ENCODE peak calls at places on chromosome 10, in eight cellular contexts. L is adrenal gland; V is right cardiac atrium; X is CD8-positive, alpha-beta T cell; P is psoas muscle; J is tibial artery; M is heart right ventricle; I is esophagus squamous epithelium. D is an unnamed sample. For H3K27me3, the result is how much of the 10 kb centered on the place peaks cover.

GRCh38 chr10:16848562-16849154 is 31.4 kb upstream of the RSU1 start:
- DNase-seq in L (no peak), V (no peak), X (no peak), P (peak), J (peak), M (no peak), I (no peak), D (no peak)

GRCh38 chr10:44926771-44927751 is 15.9 kb downstream of the TMEM72 start:
- DNase-seq in L (peak), V (no peak), X (no peak), P (peak), J (peak), M (no peak), I (no peak), D (peak)

GRCh38 chr10:391849-392704 is 256.8 kb downstream of the ZMYND11 start:
- DNase-seq in L (no peak), V (no peak), X (no peak), P (no peak), J (peak), M (no peak), I (no peak), D (no peak)

GRCh38 chr10:10891437-10891836 is 126.2 kb upstream of the CELF2 start:
- DNase-seq in L (no peak), V (no peak), X (no peak), P (peak), J (no peak), M (no peak), I (no peak), D (peak)

GRCh38 chr10:22615819-22616499 is 98.4 kb downstream of the PIP4K2A start:
- DNase-seq in L (peak), V (peak), X (no peak), P (no peak), J (no peak), M (no peak), I (no peak), D (peak)

GRCh38 chr10:15472431-15473400 is 101.6 kb upstream of the FAM171A1 start:
- DNase-seq in L (no peak), V (no peak), X (no peak), P (no peak), J (no peak), M (peak), I (no peak), D (no peak)

GRCh38 chr10:81248846-81249245 is 626.1 kb upstream of the NRG3 start:
- DNase-seq in L (no peak), V (no peak), X (no peak), P (no peak), J (no peak), M (no peak), I (no peak), D (no peak)

GRCh38 chr10:15624405-15625191 is 95.1 kb downstream of the ITGA8 start:
- DNase-seq in L (no peak), V (no peak), X (no peak), P (no peak), J (peak), M (no peak), I (no peak), D (no peak)

GRCh38 chr10:97412891-97413304 is 11.8 kb upstream of the RRP12 start:
- DNase-seq in L (no peak), V (no peak), X (no peak), P (no peak), J (no peak), M (no peak), I (no peak), D (no peak)

GRCh38 chr10:133520193-133520738 is 6.9 kb upstream of the CYP2E1 start:
- DNase-seq in L (peak), V (peak), X (peak), P (peak), J (peak), M (peak), I (peak), D (peak)

GRCh38 chr10:85900060-85900459 is 466.5 kb downstream of the GRID1 start:
- DNase-seq in L (no peak), V (no peak), X (no peak), P (no peak), J (no peak), M (no peak), I (no peak), D (no peak)

GRCh38 chr10:73899401-73899780 is 11.5 kb upstream of the PLAU start:
- DNase-seq in L (no peak), V (no peak), X (no peak), P (no peak), J (no peak), M (no peak), I (no peak), D (peak)

GRCh38 chr10:26534384-26534783 is 96.2 kb downstream of the APBB1IP start:
- DNase-seq in L (no peak), V (no peak), X (no peak), P (no peak), J (no peak), M (no peak), I (no peak), D (no peak)

GRCh38 chr10:127908106-127908957 is 1.4 kb downstream of the PTPRE start:
- DNase-seq in L (peak), V (peak), X (no peak), P (peak), J (no peak), M (peak), I (no peak), D (no peak)

GRCh38 chr10:127907411-127908105 is 655 bp downstream of the PTPRE start:
- DNase-seq in L (peak), V (peak), X (no peak), P (peak), J (no peak), M (peak), I (no peak), D (no peak)

GRCh38 chr10:127904931-127905622 is 1.8 kb upstream of the PTPRE start:
- DNase-seq in L (peak), V (no peak), X (no peak), P (no peak), J (peak), M (no peak), I (no peak), D (no peak)

GRCh38 chr10:127905623-127906261 is 1.2 kb upstream of the PTPRE start:
- DNase-seq in L (peak), V (no peak), X (no peak), P (no peak), J (no peak), M (no peak), I (no peak), D (no peak)

GRCh38 chr10:127906548-127907377 is at the start of gene PTPRE:
- DNase-seq in L (peak), V (peak), X (peak), P (peak), J (no peak), M (peak), I (no peak), D (peak)
- H3K27ac ChIP-seq in L (peak), V (peak), X (no peak), P (peak), J (peak), M (peak), I (peak), D (peak)

GRCh38 chr10:103570844-103571655 is 77.5 kb downstream of the NEURL1 start:
- DNase-seq in L (no peak), V (no peak), X (no peak), P (no peak), J (no peak), M (no peak), I (no peak), D (no peak)

GRCh38 chr10:103569877-103570276 is 76.4 kb downstream of the NEURL1 start:
- DNase-seq in L (no peak), V (no peak), X (no peak), P (no peak), J (no peak), M (no peak), I (no peak), D (no peak)

GRCh38 chr10:103571656-103571975 is 78.1 kb downstream of the NEURL1 start:
- DNase-seq in L (no peak), V (no peak), X (no peak), P (no peak), J (no peak), M (no peak), I (no peak), D (no peak)

GRCh38 chr10:103566536-103566935 is 73.0 kb downstream of the NEURL1 start:
- DNase-seq in L (no peak), V (no peak), X (no peak), P (no peak), J (no peak), M (no peak), I (no peak), D (no peak)

GRCh38 chr10:103568505-103568904 is 75.0 kb downstream of the NEURL1 start:
- DNase-seq in L (no peak), V (no peak), X (no peak), P (no peak), J (no peak), M (no peak), I (no peak), D (no peak)
- H3K27me3 ChIP-seq in L (under half), V (under half), X (under half), P (under half), J (under half), M (under half), I (under half), D (under half)

DNA sequence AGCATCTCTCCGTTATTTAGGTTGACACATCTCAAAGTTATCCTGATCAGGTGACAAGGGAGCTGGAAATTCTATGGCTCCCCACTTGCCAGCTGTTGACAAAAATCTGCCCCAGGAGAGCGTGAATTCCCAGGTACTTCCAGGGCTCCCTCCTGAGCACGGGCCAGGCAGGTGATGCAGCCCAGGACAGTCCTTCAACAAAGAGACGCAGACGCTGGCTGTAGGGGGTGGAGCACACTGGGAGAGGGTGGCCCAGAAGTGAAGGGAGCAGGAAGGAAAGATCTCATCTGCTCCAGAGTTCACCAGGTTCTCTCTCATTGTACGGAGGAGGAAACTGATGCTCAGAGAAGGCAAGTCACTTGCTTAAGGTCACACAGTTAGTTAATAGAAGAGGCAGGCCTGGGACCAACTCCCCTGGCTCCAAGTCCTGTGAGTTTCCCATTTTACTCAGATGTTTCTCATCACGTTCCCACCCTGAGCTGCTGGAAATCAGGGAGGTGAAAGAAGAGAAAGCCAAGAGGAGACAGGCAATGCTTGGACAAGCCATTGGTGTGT is 41.0 kb upstream of the CHST3 start:
- DNase-seq in L (no peak), V (no peak), X (no peak), P (no peak), J (no peak), M (no peak), I (no peak), D (no peak)
- H3K27ac ChIP-seq in L (peak), V (no peak), X (no peak), P (no peak), J (no peak), M (peak), I (peak), D (no peak)

GRCh38 chr10:101777857-101778145 is 1.9 kb upstream of the FGF8 start:
- DNase-seq in L (no peak), V (no peak), X (no peak), P (no peak), J (peak), M (no peak), I (no peak), D (peak)
- H3K27me3 ChIP-seq in L (under half), V (under half), X (under half), P (half or more), J (under half), M (half or more), I (half or more), D (under half)

GRCh38 chr10:124342821-124343170 is 75.9 kb downstream of the OAT start:
- DNase-seq in L (no peak), V (no peak), X (no peak), P (no peak), J (peak), M (no peak), I (no peak), D (no peak)
- H3K27ac ChIP-seq in L (no peak), V (no peak), X (no peak), P (no peak), J (no peak), M (no peak), I (no peak), D (no peak)

GRCh38 chr10:89642193-89642592 is 2.8 kb downstream of the PANK1 start:
- DNase-seq in L (no peak), V (no peak), X (no peak), P (no peak), J (no peak), M (no peak), I (no peak), D (no peak)

GRCh38 chr10:89640242-89640641 is 4.8 kb downstream of the PANK1 start:
- DNase-seq in L (no peak), V (no peak), X (no peak), P (no peak), J (no peak), M (no peak), I (no peak), D (no peak)

GRCh38 chr10:89633484-89633883 is 11.6 kb downstream of the PANK1 start:
- DNase-seq in L (no peak), V (no peak), X (no peak), P (no peak), J (no peak), M (no peak), I (no peak), D (no peak)

GRCh38 chr10:89632824-89633223 is 12.2 kb downstream of the PANK1 start:
- DNase-seq in L (no peak), V (no peak), X (no peak), P (no peak), J (no peak), M (no peak), I (no peak), D (peak)

GRCh38 chr10:89637108-89637507 is 7.9 kb downstream of the PANK1 start:
- DNase-seq in L (no peak), V (no peak), X (no peak), P (no peak), J (no peak), M (no peak), I (no peak), D (no peak)
- H3K27me3 ChIP-seq in L (under half), V (under half), X (under half), P (under half), J (under half), M (under half), I (under half), D (under half)

GRCh38 chr10:102431452-102432124 is 786 bp downstream of the CUEDC2 start:
- DNase-seq in L (no peak), V (no peak), X (no peak), P (no peak), J (no peak), M (no peak), I (no peak), D (no peak)
- H3K27ac ChIP-seq in L (peak), V (peak), X (peak), P (peak), J (peak), M (peak), I (peak), D (no peak)

GRCh38 chr10:100568937-100569336 is 33.2 kb downstream of the HIF1AN start:
- DNase-seq in L (no peak), V (no peak), X (no peak), P (no peak), J (no peak), M (no peak), I (no peak), D (no peak)
- H3K27me3 ChIP-seq in L (under half), V (under half), X (under half), P (half or more), J (under half), M (half or more), I (half or more), D (under half)

D was measured in small intestine.